ENCODE peak calls at places on chromosome 7, in five cellular contexts. J is stomach, Z is spleen, S is breast epithelium, X is HCT116. W is an unnamed sample.

GRCh38 chr7:151461942-151462230 is 21.9 kb upstream of the CRYGN start:
- DNase-seq in X (no peak), Z (no peak), S (no peak), J (no peak), W (no peak)

GRCh38 chr7:47576909-47577255 is 5.0 kb downstream of the TNS3 start:
- DNase-seq in Z (no peak), S (no peak), J (peak; percentile 61), X (no peak), W (no peak)

GRCh38 chr7:141663081-141663510 is 38.9 kb downstream of the DENND11 start:
- DNase-seq in Z (no peak), S (peak; percentile 80), J (peak; percentile 69), X (no peak), W (no peak)

GRCh38 chr7:145175366-145175765 is 339.5 kb upstream of the TPK1 start:
- DNase-seq in Z (no peak), S (no peak), J (no peak), X (no peak), W (no peak)

GRCh38 chr7:111529507-111530355 is 32.6 kb downstream of the IMMP2L start:
- DNase-seq in Z (no peak), J (no peak), S (no peak), X (no peak), W (no peak)

GRCh38 chr7:81482600-81483186 is 287.2 kb downstream of the HGF start:
- DNase-seq in J (no peak), Z (no peak), X (peak; percentile 23), S (no peak), W (no peak)

GRCh38 chr7:155214328-155214986 is 83.2 kb upstream of the INSIG1 start:
- DNase-seq in S (peak; percentile 28), J (no peak), X (no peak), Z (peak; percentile 54), W (no peak)

GRCh38 chr7:100706672-100707311 is 871 bp downstream of the POP7 start:
- DNase-seq in S (no peak), J (peak; percentile 36), Z (peak; percentile 83), X (no peak), W (no peak)

GRCh38 chr7:97024209-97025129 is at the start of gene DLX5:
- DNase-seq in Z (no peak), S (no peak), X (no peak), J (no peak), W (peak; percentile 89)

GRCh38 chr7:131443496-131443895 is 112.9 kb downstream of the PODXL start:
- DNase-seq in Z (no peak), S (no peak), X (no peak), J (no peak), W (no peak)

GRCh38 chr7:70884446-70884764 is 247.5 kb upstream of the GALNT17 start:
- DNase-seq in Z (no peak), S (no peak), X (no peak), J (no peak), W (no peak)

GRCh38 chr7:40436761-40437160 is 302.0 kb downstream of the SUGCT start:
- DNase-seq in Z (no peak), J (no peak), X (no peak), S (no peak), W (no peak)

GRCh38 chr7:141190467-141190866 is 116.6 kb downstream of the TMEM178B start:
- DNase-seq in J (no peak), S (no peak), X (no peak), Z (no peak), W (no peak)

GRCh38 chr7:134246761-134247160 is 70.0 kb downstream of the SLC35B4 start:
- DNase-seq in X (no peak), J (no peak), Z (no peak), S (no peak), W (no peak)

GRCh38 chr7:28112883-28113540 is 67.6 kb downstream of the JAZF1 start:
- DNase-seq in S (peak; percentile 34), J (no peak), Z (no peak), X (no peak), W (peak; percentile 93)

GRCh38 chr7:23467731-23468720 is 2.3 kb downstream of the IGF2BP3 start:
- DNase-seq in S (no peak), X (no peak), Z (peak; percentile 59), J (no peak), W (no peak)

GRCh38 chr7:42878303-42878702 is 33.6 kb downstream of the C7orf25 start:
- DNase-seq in S (no peak), X (no peak), J (no peak), Z (no peak), W (no peak)

GRCh38 chr7:23594879-23595604 is 2.1 kb upstream of the CCDC126 start:
- DNase-seq in J (no peak), Z (no peak), X (peak; percentile 52), S (no peak), W (no peak)

GRCh38 chr7:129855234-129855673 is 97.5 kb downstream of the UBE2H start:
- DNase-seq in X (no peak), Z (no peak), S (no peak), J (no peak), W (no peak)

GRCh38 chr7:93046641-93047040 is 71.1 kb downstream of the SAMD9 start:
- DNase-seq in Z (no peak), J (no peak), X (no peak), S (no peak), W (no peak)

GRCh38 chr7:116696707-116697106 is 24.7 kb downstream of the MET start:
- DNase-seq in Z (no peak), X (no peak), J (no peak), S (no peak), W (no peak)

DNA sequence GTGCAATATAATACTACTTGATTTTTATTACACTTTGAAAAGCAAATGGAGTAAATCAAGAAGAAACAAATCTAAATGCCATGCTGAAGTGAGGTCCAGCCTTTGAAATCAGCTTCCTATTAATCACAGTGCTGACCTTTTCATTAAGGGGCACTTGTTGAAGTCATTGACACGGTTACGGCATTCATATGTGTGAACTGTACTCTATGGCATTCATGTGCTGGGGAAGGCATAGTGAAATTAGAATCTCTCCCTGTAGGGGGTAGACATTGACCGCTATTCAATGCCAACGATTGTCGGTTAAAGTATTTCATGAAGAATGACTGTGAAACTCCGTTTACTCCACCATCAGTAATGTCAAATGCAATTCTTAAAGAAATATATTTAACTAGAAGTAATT is 296.1 kb upstream of the SEMA3A start:
- DNase-seq in X (no peak), J (no peak), Z (no peak), S (no peak), W (no peak)
- TF ChIP-seq CTCF in X (no peak), J (no peak), Z (no peak), S (no peak), W (peak; percentile 50)

GRCh38 chr7:66344166-66344565 is 139.0 kb downstream of the TPST1 start:
- DNase-seq in J (no peak), Z (no peak), X (no peak), S (no peak), W (no peak)
- H3K27ac ChIP-seq in J (no peak overlapping the region), Z (no peak overlapping the region), X (no peak overlapping the region), S (no peak overlapping the region), W (no peak overlapping the region)

GRCh38 chr7:10974717-10975032 is 1.0 kb downstream of the PHF14 start:
- DNase-seq in X (no peak), S (no peak), Z (no peak), J (no peak), W (no peak)

GRCh38 chr7:10977113-10977512 is 3.4 kb downstream of the PHF14 start:
- DNase-seq in S (no peak), Z (no peak), X (no peak), J (no peak), W (no peak)

GRCh38 chr7:10973061-10973941 is at the start of gene PHF14:
- DNase-seq in Z (peak; percentile 98), X (peak; percentile 93), S (peak; percentile 96), J (peak; percentile 98), W (peak; percentile 98)

GRCh38 chr7:10972174-10972573 is 1.5 kb upstream of the PHF14 start:
- DNase-seq in J (no peak), X (no peak), Z (no peak), S (no peak), W (no peak)

GRCh38 chr7:10973942-10974716 is 457 bp downstream of the PHF14 start:
- DNase-seq in Z (peak; percentile 89), S (no peak), X (no peak), J (peak; percentile 28), W (no peak)
- TF ChIP-seq POLR2AphosphoS5 in Z (no peak), S (no peak), X (no peak), J (no peak), W (no peak)

GRCh38 chr7:127251458-127252379 is 1.0 kb downstream of the GRM8 start:
- DNase-seq in S (no peak), X (no peak), Z (peak; percentile 70), J (no peak), W (no peak)

GRCh38 chr7:127252736-127253288 is at the start of gene GRM8:
- DNase-seq in Z (peak; percentile 80), X (no peak), S (no peak), J (peak; percentile 39), W (no peak)

GRCh38 chr7:127254163-127254684 is 1.5 kb upstream of the GRM8 start:
- DNase-seq in J (no peak), X (no peak), S (no peak), Z (no peak), W (no peak)

GRCh38 chr7:127252380-127252718 is 392 bp downstream of the GRM8 start:
- DNase-seq in J (no peak), Z (no peak), S (no peak), X (no peak), W (no peak)

GRCh38 chr7:127253289-127254162 is 785 bp upstream of the GRM8 start:
- DNase-seq in X (peak; percentile 15), Z (peak; percentile 90), J (peak; percentile 67), S (no peak), W (no peak)
- TF ChIP-seq CTCF in X (peak; percentile 57), Z (peak; percentile 39), J (no peak), S (peak; percentile 62), W (peak; percentile 90)